ENCODE peak calls at places on chromosomes 12 and 14, in eight cellular contexts. W, E, B, C, J, V, P and D are unnamed samples.

GRCh38 chr12:33708935-33709334 is 269.3 kb upstream of the SYT10 start:
- DNase-seq in W (no peak), E (no peak), B (no peak), C (no peak), J (no peak), V (no peak), P (no peak), D (no peak)

GRCh38 chr14:70416322-70416716 is 571 bp downstream of the SYNJ2BP start:
- DNase-seq in W (no peak), E (no peak), B (no peak), C (no peak), J (peak), V (no peak), P (peak), D (no peak)

GRCh38 chr12:76375939-76376338 is 27.7 kb upstream of the BBS10 start:
- DNase-seq in W (no peak), E (no peak), B (no peak), C (no peak), J (no peak), V (no peak), P (no peak), D (no peak)

GRCh38 chr14:102454711-102455110 is 54.9 kb downstream of the ANKRD9 start:
- DNase-seq in W (no peak), E (no peak), B (no peak), C (no peak), J (no peak), V (no peak), P (no peak), D (no peak)

GRCh38 chr12:97948591-97948990 is 486.0 kb downstream of the RMST start:
- DNase-seq in W (no peak), E (no peak), B (no peak), C (no peak), J (no peak), V (no peak), P (no peak), D (no peak)

GRCh38 chr14:31489680-31490079 is 1.8 kb upstream of the GPR33 start:
- DNase-seq in W (no peak), E (peak), B (no peak), C (no peak), J (no peak), V (no peak), P (no peak), D (no peak)

GRCh38 chr14:65703996-65704395 is 291.5 kb downstream of the FUT8 start:
- DNase-seq in W (no peak), E (no peak), B (no peak), C (no peak), J (peak), V (no peak), P (peak), D (no peak)

GRCh38 chr14:97976861-97977260 is 1179.7 kb downstream of the VRK1 start:
- DNase-seq in W (no peak), E (no peak), B (no peak), C (peak), J (no peak), V (no peak), P (no peak), D (no peak)

GRCh38 chr12:24038211-24038997 is 88.9 kb upstream of the SOX5 start:
- DNase-seq in W (no peak), E (no peak), B (no peak), C (peak), J (no peak), V (no peak), P (no peak), D (no peak)

GRCh38 chr14:60648934-60649814 is at the start of gene SIX1:
- DNase-seq in W (peak), E (no peak), B (peak), C (peak), J (peak), V (peak), P (peak), D (peak)

GRCh38 chr14:85319101-85319500 is 210.8 kb upstream of the FLRT2 start:
- DNase-seq in W (no peak), E (no peak), B (no peak), C (no peak), J (no peak), V (no peak), P (no peak), D (no peak)

GRCh38 chr12:75706786-75707605 is 195.6 kb upstream of the KRR1 start:
- DNase-seq in W (no peak), E (no peak), B (no peak), C (no peak), J (peak), V (no peak), P (peak), D (no peak)

GRCh38 chr14:78227466-78228077 is 57.4 kb downstream of the NRXN3 start:
- DNase-seq in W (no peak), E (no peak), B (no peak), C (peak), J (no peak), V (no peak), P (no peak), D (no peak)

GRCh38 chr12:80648866-80649265 is 58.6 kb upstream of the MYF6 start:
- DNase-seq in W (no peak), E (no peak), B (no peak), C (peak), J (peak), V (peak), P (peak), D (peak)

GRCh38 chr12:110067531-110067930 is 19.2 kb upstream of the C12orf76 start:
- DNase-seq in W (no peak), E (no peak), B (no peak), C (no peak), J (no peak), V (no peak), P (no peak), D (no peak)

GRCh38 chr12:132366341-132366861 is 37.0 kb upstream of the GALNT9 start:
- DNase-seq in W (no peak), E (no peak), B (no peak), C (no peak), J (no peak), V (no peak), P (no peak), D (no peak)

GRCh38 chr14:102610968-102611811 is 18.7 kb downstream of the RCOR1 start:
- DNase-seq in W (no peak), E (no peak), B (no peak), C (no peak), J (no peak), V (no peak), P (no peak), D (no peak)

GRCh38 chr12:110846615-110847566 is at the start of gene CCDC63:
- DNase-seq in W (no peak), E (no peak), B (peak), C (no peak), J (peak), V (no peak), P (peak), D (no peak)

GRCh38 chr12:97960225-97960624 is 497.6 kb downstream of the RMST start:
- DNase-seq in W (no peak), E (no peak), B (no peak), C (no peak), J (no peak), V (no peak), P (no peak), D (no peak)

GRCh38 chr14:51533160-51533559 is 118.5 kb upstream of the FRMD6 start:
- DNase-seq in W (peak), E (no peak), B (no peak), C (peak), J (peak), V (peak), P (no peak), D (peak)

GRCh38 chr14:58541623-58542022 is 96.1 kb upstream of the DACT1 start:
- DNase-seq in W (no peak), E (no peak), B (no peak), C (no peak), J (no peak), V (no peak), P (no peak), D (no peak)

GRCh38 chr12:73514672-73515071 is 1023.0 kb upstream of the ATXN7L3B start:
- DNase-seq in W (no peak), E (no peak), B (no peak), C (no peak), J (no peak), V (no peak), P (no peak), D (no peak)

GRCh38 chr12:47349770-47350408 is 270.1 kb upstream of the AMIGO2 start:
- DNase-seq in W (no peak), E (no peak), B (no peak), C (no peak), J (peak), V (no peak), P (no peak), D (no peak)

GRCh38 chr14:67269338-67270060 is 28.3 kb downstream of the PALS1 start:
- DNase-seq in W (peak), E (no peak), B (no peak), C (no peak), J (peak), V (peak), P (peak), D (peak)

GRCh38 chr12:2295941-2296461 is 243.2 kb downstream of the CACNA1C start:
- DNase-seq in W (peak), E (no peak), B (no peak), C (peak), J (peak), V (no peak), P (peak), D (peak)

GRCh38 chr14:55579724-55580400 is at the start of gene KTN1:
- DNase-seq in W (no peak), E (no peak), B (peak), C (peak), J (peak), V (no peak), P (peak), D (no peak)

GRCh38 chr12:96237465-96238077 is 43.4 kb downstream of the ELK3 start:
- DNase-seq in W (no peak), E (no peak), B (peak), C (peak), J (peak), V (peak), P (peak), D (peak)

GRCh38 chr12:3077572-3078081 is 448 bp downstream of the TSPAN9 start:
- DNase-seq in W (no peak), E (no peak), B (no peak), C (peak), J (peak), V (no peak), P (peak), D (no peak)

GRCh38 chr12:104792570-104792969 is 165.5 kb downstream of the SLC41A2 start:
- DNase-seq in W (peak), E (no peak), B (no peak), C (peak), J (peak), V (peak), P (peak), D (peak)

GRCh38 chr12:119780786-119781434 is 96.2 kb downstream of the CIT start:
- DNase-seq in W (no peak), E (no peak), B (peak), C (peak), J (peak), V (no peak), P (peak), D (no peak)
- TF ChIP-seq CTCF in W (peak), E (peak), B (peak), C (peak), J (peak), V (peak), P (peak), D (peak)

DNA sequence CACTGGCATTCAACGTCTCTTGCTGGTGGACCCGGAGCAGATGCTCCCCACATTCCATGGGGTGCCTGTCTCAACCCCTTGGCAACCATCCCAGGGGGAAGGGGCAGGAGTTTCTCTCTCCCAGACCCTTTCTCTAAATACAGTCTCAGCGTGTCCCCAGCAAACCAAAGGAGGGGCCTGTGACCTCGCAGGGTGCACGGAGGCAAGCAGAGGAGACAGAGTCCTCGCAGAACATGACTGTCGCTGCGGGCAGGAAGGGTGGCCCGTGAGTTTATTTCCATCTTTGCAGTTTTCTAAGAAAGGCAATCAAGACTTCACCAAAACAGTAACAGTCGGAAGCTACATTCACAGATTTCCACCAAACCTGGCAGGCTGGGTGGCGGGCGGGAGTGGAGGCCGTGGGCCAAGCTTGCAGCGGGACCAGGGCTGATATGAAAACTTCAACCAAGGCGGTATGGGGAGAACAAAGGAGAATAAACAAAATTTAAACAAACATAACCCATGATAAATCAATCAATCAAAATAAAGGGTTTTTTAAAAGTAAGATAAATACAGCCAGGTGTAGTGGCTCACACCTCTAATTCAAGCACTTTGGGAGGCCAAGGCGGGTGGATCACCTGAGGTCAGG is 18.6 kb downstream of the BRF1 start:
- DNase-seq in W (no peak), E (no peak), B (no peak), C (no peak), J (no peak), V (no peak), P (no peak), D (no peak)
- TF ChIP-seq CTCF in W (no peak), E (no peak), B (no peak), C (no peak), J (no peak), V (no peak), P (no peak), D (no peak)

GRCh38 chr14:53619625-53620324 is 336.9 kb downstream of the BMP4 start:
- DNase-seq in W (no peak), E (no peak), B (no peak), C (no peak), J (peak), V (peak), P (peak), D (peak)
- TF ChIP-seq CTCF in W (no peak), E (no peak), B (no peak), C (no peak), J (no peak), V (no peak), P (no peak), D (no peak)

GRCh38 chr12:106305376-106305775 is 2.8 kb downstream of the TCP11L2 start:
- DNase-seq in W (peak), E (no peak), B (no peak), C (peak), J (no peak), V (no peak), P (no peak), D (no peak)
- TF ChIP-seq CTCF in W (peak), E (no peak), B (no peak), C (no peak), J (no peak), V (no peak), P (no peak), D (no peak)

GRCh38 chr14:40093800-40094199 is 661.6 kb upstream of the FBXO33 start:
- DNase-seq in W (no peak), E (no peak), B (no peak), C (no peak), J (peak), V (no peak), P (no peak), D (no peak)

GRCh38 chr14:40099316-40099715 is 667.1 kb upstream of the FBXO33 start:
- DNase-seq in W (no peak), E (no peak), B (no peak), C (no peak), J (no peak), V (no peak), P (no peak), D (no peak)

GRCh38 chr14:40098468-40098867 is 666.2 kb upstream of the FBXO33 start:
- DNase-seq in W (no peak), E (no peak), B (no peak), C (no peak), J (no peak), V (no peak), P (no peak), D (no peak)

GRCh38 chr14:40100544-40101196 is 668.4 kb upstream of the FBXO33 start:
- DNase-seq in W (no peak), E (no peak), B (no peak), C (no peak), J (no peak), V (no peak), P (no peak), D (no peak)

GRCh38 chr14:40096968-40097367 is 664.7 kb upstream of the FBXO33 start:
- DNase-seq in W (no peak), E (no peak), B (no peak), C (no peak), J (no peak), V (no peak), P (no peak), D (no peak)
- TF ChIP-seq CTCF in W (no peak), E (no peak), B (no peak), C (no peak), J (no peak), V (no peak), P (no peak), D (no peak)

GRCh38 chr12:124506145-124506831 is 61.1 kb downstream of the NCOR2 start:
- DNase-seq in W (no peak), E (no peak), B (peak), C (no peak), J (peak), V (no peak), P (no peak), D (no peak)
- TF ChIP-seq CTCF in W (no peak), E (no peak), B (no peak), C (no peak), J (no peak), V (no peak), P (no peak), D (no peak)

DNA sequence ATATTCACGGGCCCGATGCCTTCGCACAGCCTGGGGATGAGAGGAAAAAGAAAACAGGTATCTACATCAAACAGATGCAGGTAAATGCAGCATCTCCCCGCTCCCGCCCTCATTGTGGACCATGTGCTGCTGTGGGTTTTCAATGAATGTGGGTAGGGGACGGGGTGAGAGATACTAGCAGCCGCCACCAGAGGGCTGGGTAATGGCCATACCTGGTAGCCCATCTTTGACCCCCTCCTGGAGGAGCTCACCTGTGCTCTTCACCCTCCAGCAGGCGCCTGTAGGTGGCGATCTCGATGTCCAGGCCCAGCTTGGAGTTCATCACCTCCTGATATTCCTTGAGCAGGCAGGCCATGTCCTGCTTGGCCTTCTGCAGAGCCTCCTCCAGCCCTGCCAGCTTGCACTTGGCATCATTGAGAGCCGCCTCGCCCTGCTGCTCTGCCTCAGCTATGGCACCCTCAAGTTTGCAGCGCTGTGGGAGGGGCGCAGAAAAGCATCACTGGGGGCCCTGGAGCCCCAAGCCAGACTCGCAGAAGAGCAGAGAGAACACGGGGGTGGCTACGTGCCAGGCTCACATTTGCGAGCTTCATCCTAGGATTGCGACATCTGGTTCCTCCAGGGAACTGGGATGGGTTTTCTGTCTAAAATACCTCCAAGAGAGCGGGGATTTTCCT is 10.2 kb downstream of the KRT82 start:
- DNase-seq in W (no peak), E (no peak), B (peak), C (peak), J (no peak), V (peak), P (no peak), D (no peak)
- TF ChIP-seq CTCF in W (peak), E (peak), B (peak), C (peak), J (no peak), V (peak), P (no peak), D (peak)

GRCh38 chr12:48972213-48973021 is 882 bp upstream of the WNT10B start:
- DNase-seq in W (no peak), E (no peak), B (no peak), C (no peak), J (peak), V (no peak), P (peak), D (no peak)
- TF ChIP-seq CTCF in W (peak), E (no peak), B (no peak), C (no peak), J (no peak), V (peak), P (no peak), D (peak)

GRCh38 chr14:79584679-79585078 is 626.6 kb downstream of the DIO2 start:
- DNase-seq in W (peak), E (no peak), B (peak), C (peak), J (peak), V (peak), P (peak), D (peak)
- TF ChIP-seq CTCF in W (peak), E (no peak), B (no peak), C (no peak), J (peak), V (peak), P (peak), D (peak)